ENCODE peak calls at places on chromosomes 6 and 20, in four cellular contexts. One of them, this sample, is unnamed.

GRCh38 chr6:96836579-96837137 is 619 bp downstream of the GPR63 start:
- DNase-seq in tibial nerve: no peak
- DNase-seq in mammary epithelial cell: peak
- DNase-seq in stomach: no peak
- DNase-seq in this sample: no peak

GRCh38 chr6:113137411-113137810 is 719.7 kb upstream of the MARCKS start:
- DNase-seq in tibial nerve: no peak
- DNase-seq in mammary epithelial cell: no peak
- DNase-seq in stomach: no peak
- DNase-seq in this sample: peak

GRCh38 chr6:168533428-168533827 is 92.4 kb downstream of the SMOC2 start:
- DNase-seq in tibial nerve: no peak
- DNase-seq in mammary epithelial cell: no peak
- DNase-seq in stomach: peak
- DNase-seq in this sample: no peak

GRCh38 chr20:32155017-32155965 is 45.8 kb downstream of the TM9SF4 start:
- DNase-seq in tibial nerve: peak
- DNase-seq in mammary epithelial cell: peak
- DNase-seq in stomach: peak
- DNase-seq in this sample: peak

GRCh38 chr20:49028684-49029083 is 17.4 kb upstream of the CSE1L start:
- DNase-seq in tibial nerve: no peak
- DNase-seq in mammary epithelial cell: peak
- DNase-seq in stomach: no peak
- DNase-seq in this sample: no peak

GRCh38 chr6:125301435-125302391 is at the start of gene HDDC2:
- DNase-seq in tibial nerve: no peak
- DNase-seq in mammary epithelial cell: peak
- DNase-seq in stomach: peak
- DNase-seq in this sample: peak

GRCh38 chr20:15702161-15702560 is 871.1 kb downstream of the KIF16B start:
- DNase-seq in tibial nerve: no peak
- DNase-seq in mammary epithelial cell: peak
- DNase-seq in stomach: no peak
- DNase-seq in this sample: no peak

GRCh38 chr6:38209291-38209865 is 389.9 kb downstream of the ZFAND3 start:
- DNase-seq in tibial nerve: no peak
- DNase-seq in mammary epithelial cell: no peak
- DNase-seq in stomach: no peak
- DNase-seq in this sample: no peak

GRCh38 chr20:44188752-44189151 is 1.8 kb upstream of the JPH2 start:
- DNase-seq in tibial nerve: no peak
- DNase-seq in mammary epithelial cell: no peak
- DNase-seq in stomach: no peak
- DNase-seq in this sample: no peak

GRCh38 chr6:166998256-166999144 is 697 bp upstream of the CEP43 start:
- DNase-seq in tibial nerve: no peak
- DNase-seq in mammary epithelial cell: peak
- DNase-seq in stomach: peak
- DNase-seq in this sample: no peak

GRCh38 chr6:166989427-166990034 is 9.7 kb upstream of the CEP43 start:
- DNase-seq in tibial nerve: no peak
- DNase-seq in mammary epithelial cell: peak
- DNase-seq in stomach: no peak
- DNase-seq in this sample: no peak

GRCh38 chr20:1150218-1150617 is 31.8 kb downstream of the PSMF1 start:
- DNase-seq in tibial nerve: no peak
- DNase-seq in mammary epithelial cell: peak
- DNase-seq in stomach: no peak
- DNase-seq in this sample: no peak

GRCh38 chr6:136502791-136503190 is 47.4 kb downstream of the MAP7 start:
- DNase-seq in tibial nerve: no peak
- DNase-seq in mammary epithelial cell: no peak
- DNase-seq in stomach: no peak
- DNase-seq in this sample: no peak

GRCh38 chr20:52540489-52540888 is 348.9 kb upstream of the ZFP64 start:
- DNase-seq in tibial nerve: no peak
- DNase-seq in mammary epithelial cell: no peak
- DNase-seq in stomach: no peak
- DNase-seq in this sample: no peak

GRCh38 chr20:51837876-51838420 is 35.6 kb upstream of the SALL4 start:
- DNase-seq in tibial nerve: no peak
- DNase-seq in mammary epithelial cell: no peak
- DNase-seq in stomach: no peak
- DNase-seq in this sample: no peak

GRCh38 chr6:11236351-11236750 is 3.9 kb upstream of the NEDD9 start:
- DNase-seq in tibial nerve: no peak
- DNase-seq in mammary epithelial cell: no peak
- DNase-seq in stomach: no peak
- DNase-seq in this sample: no peak

GRCh38 chr20:33503564-33503963 is 13.7 kb downstream of the CBFA2T2 start:
- DNase-seq in tibial nerve: no peak
- DNase-seq in mammary epithelial cell: no peak
- DNase-seq in stomach: no peak
- DNase-seq in this sample: no peak

GRCh38 chr6:73079611-73079955 is 145.7 kb downstream of the KHDC1L start:
- DNase-seq in tibial nerve: no peak
- DNase-seq in mammary epithelial cell: peak
- DNase-seq in stomach: no peak
- DNase-seq in this sample: no peak
- H3K27ac ChIP-seq in tibial nerve: no peak
- H3K27ac ChIP-seq in mammary epithelial cell: peak
- H3K27ac ChIP-seq in stomach: no peak
- H3K27ac ChIP-seq in this sample: no peak

DNA sequence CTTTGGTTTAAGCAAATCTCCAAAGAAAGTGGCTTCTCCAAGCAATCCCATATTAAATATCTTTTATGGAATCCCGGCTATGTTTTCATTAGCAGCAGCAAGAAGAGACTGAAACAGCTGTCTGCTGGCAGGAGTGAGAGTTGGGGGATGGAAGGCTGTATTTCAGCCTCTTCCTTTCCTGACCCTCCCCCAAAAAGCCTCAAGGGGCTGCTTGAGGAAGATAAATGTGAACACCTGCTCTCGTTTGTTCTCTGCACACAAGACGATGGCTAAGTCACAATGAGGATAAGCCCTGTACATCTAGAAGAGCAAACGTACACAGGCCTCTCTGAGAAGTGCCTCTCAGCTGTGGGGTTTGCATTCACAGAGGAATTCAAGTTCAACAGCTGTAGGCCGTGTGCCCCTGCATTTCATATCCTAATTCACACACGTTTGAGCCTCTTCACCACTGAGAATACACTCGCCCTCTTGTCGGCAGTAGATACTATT is 16.3 kb downstream of the RIPOR2 start:
- DNase-seq in tibial nerve: no peak
- DNase-seq in mammary epithelial cell: no peak
- DNase-seq in stomach: no peak
- DNase-seq in this sample: no peak
- H3K27ac ChIP-seq in tibial nerve: no peak
- H3K27ac ChIP-seq in mammary epithelial cell: no peak
- H3K27ac ChIP-seq in stomach: peak
- H3K27ac ChIP-seq in this sample: no peak

GRCh38 chr6:24777227-24777626 is 2.5 kb downstream of the GMNN start:
- DNase-seq in tibial nerve: no peak
- DNase-seq in mammary epithelial cell: no peak
- DNase-seq in stomach: no peak
- DNase-seq in this sample: no peak
- H3K27ac ChIP-seq in tibial nerve: no peak
- H3K27ac ChIP-seq in mammary epithelial cell: peak
- H3K27ac ChIP-seq in stomach: peak
- H3K27ac ChIP-seq in this sample: no peak

DNA sequence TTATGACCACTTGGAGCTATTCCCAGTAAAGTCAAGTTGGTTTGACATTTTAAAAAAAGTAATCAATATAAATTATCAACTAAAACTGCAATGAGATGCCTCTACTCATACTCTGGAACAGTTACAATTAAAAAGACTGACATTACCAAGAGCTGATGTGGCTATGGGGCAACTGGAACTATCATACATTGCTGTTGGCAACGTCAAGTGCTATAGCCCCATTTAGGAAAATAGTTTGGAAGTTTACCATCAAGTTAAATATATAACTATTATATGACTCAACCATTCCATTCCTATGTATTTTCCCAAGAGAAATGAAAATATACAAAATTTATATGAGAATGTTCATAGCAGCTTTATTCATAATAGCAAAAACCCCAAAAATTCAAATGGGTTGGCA is 111.4 kb upstream of the HDGFL1 start:
- DNase-seq in tibial nerve: no peak
- DNase-seq in mammary epithelial cell: no peak
- DNase-seq in stomach: no peak
- DNase-seq in this sample: no peak
- H3K27ac ChIP-seq in tibial nerve: no peak
- H3K27ac ChIP-seq in mammary epithelial cell: no peak
- H3K27ac ChIP-seq in stomach: no peak
- H3K27ac ChIP-seq in this sample: no peak

GRCh38 chr6:158569036-158569435 is 9.1 kb downstream of the TMEM181 start:
- DNase-seq in tibial nerve: no peak
- DNase-seq in mammary epithelial cell: no peak
- DNase-seq in stomach: no peak
- DNase-seq in this sample: no peak
- H3K27ac ChIP-seq in tibial nerve: no peak
- H3K27ac ChIP-seq in mammary epithelial cell: no peak
- H3K27ac ChIP-seq in stomach: peak
- H3K27ac ChIP-seq in this sample: no peak

GRCh38 chr6:148343383-148343782 is 745 bp downstream of the SASH1 start:
- DNase-seq in tibial nerve: no peak
- DNase-seq in mammary epithelial cell: no peak
- DNase-seq in stomach: no peak
- DNase-seq in this sample: no peak
- H3K27ac ChIP-seq in tibial nerve: peak
- H3K27ac ChIP-seq in mammary epithelial cell: peak
- H3K27ac ChIP-seq in stomach: peak
- H3K27ac ChIP-seq in this sample: peak

This sample was measured in substantia nigra.